ENCODE peak calls at places on chromosomes 3 and 15, in eight cellular contexts. N is H9, O is MCF 10A, K is cardiac fibroblast, L is mucosa of descending colon, U is activated B cell treated with CpG ODN at 0.5 μM for 24 hours, Y is brain microvascular endothelial cell, H is WTC11. V is an unnamed sample.

GRCh38 chr3:106333911-106334618 is 465.3 kb upstream of the CBLB start:
- DNase-seq in O (peak; percentile 13), L (no peak), K (peak; percentile 53), N (no peak), H (no peak), U (no peak), Y (peak; percentile 72), V (no peak)

GRCh38 chr3:51099794-51100542 is 285.1 kb upstream of the MANF start:
- DNase-seq in U (no peak), K (peak; percentile 72), O (peak; percentile 73), L (peak; percentile 77), Y (peak; percentile 54), H (peak; percentile 69), N (peak; percentile 64), V (no peak)

GRCh38 chr3:125436921-125437320 is 61.8 kb upstream of the ZNF148 start:
- DNase-seq in U (no peak), Y (no peak), O (no peak), L (no peak), K (no peak), N (no peak), H (no peak), V (no peak)

GRCh38 chr15:41417418-41417811 is 520 bp downstream of the RTF1 start:
- DNase-seq in L (peak; percentile 46), O (peak; percentile 23), Y (peak; percentile 2), U (no peak), H (no peak), K (peak; percentile 40), N (peak; percentile 36), V (no peak)

GRCh38 chr3:141112686-141113255 is 61.6 kb downstream of the SPSB4 start:
- DNase-seq in U (no peak), O (no peak), L (no peak), N (peak; percentile 10), K (no peak), H (no peak), Y (no peak), V (no peak)

GRCh38 chr15:67304778-67305177 is 50.2 kb downstream of the IQCH start:
- DNase-seq in Y (no peak), U (no peak), N (no peak), O (no peak), K (no peak), L (no peak), H (no peak), V (no peak)

GRCh38 chr15:87648278-87648677 is 608.3 kb downstream of the NTRK3 start:
- DNase-seq in L (no peak), N (no peak), U (no peak), O (no peak), K (peak; percentile 48), Y (peak; percentile 9), H (no peak), V (no peak)

GRCh38 chr3:48919215-48920138 is 835 bp downstream of the ARIH2 start:
- DNase-seq in O (peak; percentile 45), H (no peak), U (no peak), N (peak; percentile 38), L (peak; percentile 35), K (peak; percentile 62), Y (peak; percentile 31), V (no peak)

GRCh38 chr3:133494469-133494868 is 79.0 kb upstream of the CDV3 start:
- DNase-seq in Y (peak; percentile 23), O (peak; percentile 42), L (no peak), U (no peak), N (peak; percentile 80), K (peak; percentile 43), H (peak; percentile 73), V (no peak)

GRCh38 chr15:31277335-31278055 is 49.1 kb upstream of the KLF13 start:
- DNase-seq in U (no peak), Y (no peak), O (no peak), L (no peak), N (no peak), H (peak; percentile 1), K (no peak), V (no peak)

GRCh38 chr15:99686290-99686689 is 46.9 kb downstream of the LYSMD4 start:
- DNase-seq in H (no peak), N (no peak), L (no peak), K (no peak), Y (no peak), U (no peak), O (no peak), V (no peak)

GRCh38 chr3:143070977-143071551 is 48.5 kb upstream of the CHST2 start:
- DNase-seq in K (peak; percentile 90), L (no peak), O (no peak), H (no peak), N (peak; percentile 81), Y (peak; percentile 88), U (no peak), V (no peak)

GRCh38 chr3:54830658-54831057 is 97.2 kb downstream of the LRTM1 start:
- DNase-seq in L (peak; percentile 25), H (peak; percentile 64), Y (peak; percentile 14), U (no peak), O (peak; percentile 61), K (peak; percentile 48), N (peak; percentile 68), V (no peak)
- TF ChIP-seq CTCF in L (peak; percentile 21), H (peak; percentile 85), Y (peak; percentile 79), U (no peak), O (peak; percentile 67), K (peak; percentile 66), N (peak; percentile 90), V (peak; percentile 61)

GRCh38 chr3:187992609-187993008 is 161.3 kb upstream of the LPP start:
- DNase-seq in H (no peak), L (no peak), K (no peak), U (no peak), O (no peak), N (no peak), Y (no peak), V (no peak)
- TF ChIP-seq CTCF in H (no peak), L (no peak), K (no peak), U (no peak), O (no peak), N (no peak), Y (no peak), V (no peak)

DNA sequence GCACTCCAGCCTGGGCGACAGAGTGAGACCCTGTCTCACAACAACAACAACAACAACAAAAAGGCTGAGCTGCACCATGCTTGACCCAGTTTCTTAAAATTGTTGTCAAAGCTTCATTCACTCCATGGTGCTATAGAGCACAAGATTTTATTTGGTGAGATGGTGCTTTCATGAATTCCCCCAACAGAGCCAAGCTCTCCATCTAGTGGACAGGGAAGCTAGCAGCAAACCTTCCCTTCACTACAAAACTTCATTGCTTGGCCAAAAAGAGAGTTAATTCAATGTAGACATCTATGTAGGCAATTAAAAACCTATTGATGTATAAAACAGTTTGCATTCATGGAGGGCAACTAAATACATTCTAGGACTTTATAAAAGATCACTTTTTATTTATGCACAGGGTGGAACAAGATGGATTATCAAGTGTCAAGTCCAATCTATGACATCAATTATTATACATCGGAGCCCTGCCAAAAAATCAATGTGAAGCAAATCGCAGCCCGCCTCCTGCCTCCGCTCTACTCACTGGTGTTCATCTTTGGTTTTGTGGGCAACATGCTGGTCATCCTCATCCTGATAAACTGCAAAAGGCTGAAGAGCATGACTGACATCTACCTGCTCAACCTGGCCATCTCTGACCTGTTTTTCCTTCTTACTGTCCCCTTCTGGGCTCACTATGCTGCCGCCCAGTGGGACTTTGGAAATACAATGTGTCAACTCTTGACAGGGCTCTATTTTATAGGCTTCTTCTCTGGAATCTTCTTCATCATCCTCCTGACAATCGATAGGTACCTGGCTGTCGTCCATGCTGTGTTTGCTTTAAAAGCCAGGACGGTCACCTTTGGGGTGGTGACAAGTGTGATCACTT is 2.0 kb downstream of the CCR5 start:
- DNase-seq in U (no peak), N (no peak), L (no peak), Y (peak; percentile 9), H (no peak), K (peak; percentile 56), O (peak; percentile 55), V (no peak)
- TF ChIP-seq CTCF in U (no peak), N (peak; percentile 68), L (no peak), Y (peak; percentile 78), H (no peak), K (peak; percentile 74), O (peak; percentile 62), V (no peak)

DNA sequence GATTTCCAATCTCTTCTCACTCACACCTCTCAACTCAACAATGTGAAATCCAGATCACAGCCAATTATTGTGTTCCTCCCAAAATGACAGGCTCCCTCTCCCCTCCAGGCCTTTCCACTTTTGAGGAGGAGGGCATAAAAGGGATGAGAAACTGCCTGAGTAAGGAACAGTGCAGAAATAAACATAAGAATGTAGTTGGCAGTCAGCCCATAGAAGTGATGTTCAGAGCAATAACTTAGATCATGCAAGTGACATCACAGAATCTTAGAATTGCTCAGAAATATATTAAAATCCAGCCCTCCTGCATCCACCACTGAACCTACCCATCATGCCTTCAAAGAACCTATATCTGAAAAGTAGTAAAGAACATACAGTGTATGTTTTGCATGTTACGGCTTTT is 299.4 kb upstream of the GADL1 start:
- DNase-seq in O (no peak), H (no peak), K (peak; percentile 51), U (no peak), Y (no peak), N (no peak), L (no peak), V (no peak)
- TF ChIP-seq CTCF in O (no peak), H (no peak), K (no peak), U (no peak), Y (no peak), N (no peak), L (no peak), V (no peak)

DNA sequence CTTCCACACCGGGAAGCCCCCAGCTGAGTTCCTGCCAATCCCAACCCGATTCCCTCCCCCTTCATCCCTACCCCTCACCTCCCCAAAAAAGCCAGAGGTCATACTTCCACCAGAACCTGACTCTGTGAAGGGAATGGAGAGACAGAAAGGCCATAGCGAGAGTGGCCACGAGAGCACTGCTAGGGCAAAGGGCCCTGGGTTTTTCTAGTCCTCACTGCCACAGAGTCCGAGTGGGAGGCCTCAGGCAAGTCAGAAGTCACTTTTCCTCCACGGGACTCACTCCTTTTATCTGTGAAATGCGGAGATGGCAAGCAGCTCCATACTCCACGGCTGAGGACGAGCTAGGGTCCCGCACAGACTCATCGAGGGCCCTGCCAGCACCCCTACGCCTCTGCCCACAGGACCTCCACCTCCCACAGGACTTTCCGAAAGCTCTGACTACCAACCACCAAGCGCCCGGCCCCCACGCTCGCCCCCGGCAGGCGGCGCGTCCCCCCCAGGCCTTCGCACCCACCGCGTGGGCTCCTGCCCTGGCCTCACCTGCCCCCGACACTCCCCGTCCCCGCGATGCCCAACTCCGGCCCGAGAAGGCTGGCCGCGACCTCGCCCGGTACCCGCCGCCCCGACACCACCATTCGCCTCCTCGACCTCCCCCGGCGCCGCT is 794 bp downstream of the ATP13A3 start:
- DNase-seq in U (peak; percentile 67), N (no peak), O (no peak), H (peak; percentile 22), L (peak; percentile 49), K (peak; percentile 47), Y (no peak), V (peak; percentile 51)
- TF ChIP-seq CTCF in U (no peak), N (peak; percentile 12), O (no peak), H (no peak), L (no peak), K (peak; percentile 3), Y (peak; percentile 34), V (no peak)

V was measured in mesothelial cell of epicardium.